ENCODE peak calls at places on chromosomes 1 and 21, in seven cellular contexts. F, X, R, M, D, A and Y are unnamed samples.

GRCh38 chr1:212141404-212141803 is 105.9 kb downstream of the DTL start:
- DNase-seq in D (no peak), R (no peak), F (no peak), M (no peak), A (no peak), X (no peak), Y (no peak)

GRCh38 chr1:47809301-47810084 is 187.7 kb downstream of the TRABD2B start:
- DNase-seq in F (no peak), X (peak; percentile 16), D (no peak), R (no peak), A (no peak), M (no peak), Y (no peak)

GRCh38 chr1:44417351-44418021 is 12.4 kb downstream of the RNF220 start:
- DNase-seq in M (peak; percentile 76), A (no peak), D (peak; percentile 22), F (no peak), X (peak; percentile 92), R (peak; percentile 92), Y (peak; percentile 86)

GRCh38 chr1:216310776-216311175 is 112.5 kb downstream of the USH2A start:
- DNase-seq in M (peak; percentile 71), A (peak; percentile 23), F (peak; percentile 50), D (peak; percentile 62), X (peak; percentile 86), R (peak; percentile 75), Y (peak; percentile 56)

GRCh38 chr21:30984897-30985296 is 53.4 kb downstream of the KRTAP19-8 start:
- DNase-seq in X (no peak), F (no peak), R (no peak), M (no peak), D (no peak), A (no peak), Y (no peak)

GRCh38 chr1:96843196-96843595 is 121.6 kb downstream of the PTBP2 start:
- DNase-seq in X (no peak), F (peak; percentile 57), M (no peak), A (no peak), D (peak; percentile 76), R (no peak), Y (no peak)

GRCh38 chr1:115654125-115654524 is 12.4 kb downstream of the VANGL1 start:
- DNase-seq in D (no peak), R (no peak), F (no peak), M (no peak), A (no peak), X (no peak), Y (no peak)

GRCh38 chr21:45476582-45476981 is 65.7 kb downstream of the SLC19A1 start:
- DNase-seq in M (no peak), R (no peak), F (no peak), X (no peak), D (no peak), A (no peak), Y (no peak)

GRCh38 chr1:96482615-96483014 is 239.0 kb upstream of the PTBP2 start:
- DNase-seq in A (no peak), M (no peak), D (no peak), F (no peak), R (no peak), X (peak; percentile 15), Y (peak; percentile 14)

GRCh38 chr1:224502459-224503160 is 68.0 kb upstream of the WDR26 start:
- DNase-seq in A (no peak), R (no peak), D (peak; percentile 50), M (no peak), X (peak; percentile 73), F (no peak), Y (peak; percentile 48)

GRCh38 chr1:43383449-43383848 is 6.2 kb downstream of the MED8 start:
- DNase-seq in R (no peak), M (no peak), D (no peak), X (no peak), A (no peak), F (no peak), Y (no peak)

GRCh38 chr1:70361727-70362413 is 7.3 kb upstream of the ANKRD13C start:
- DNase-seq in F (peak; percentile 73), X (peak; percentile 98), D (peak; percentile 66), R (no peak), A (peak; percentile 57), M (no peak), Y (no peak)

GRCh38 chr1:232239557-232240468 is 390.1 kb downstream of the SIPA1L2 start:
- DNase-seq in F (no peak), A (no peak), M (no peak), D (no peak), X (no peak), R (no peak), Y (no peak)

GRCh38 chr21:45153358-45154318 is 79.3 kb downstream of the ADARB1 start:
- DNase-seq in A (no peak), R (no peak), X (no peak), F (peak; percentile 70), M (no peak), D (no peak), Y (no peak)

GRCh38 chr21:22536511-22536910 is 1538.3 kb downstream of the NCAM2 start:
- DNase-seq in A (no peak), F (no peak), X (peak; percentile 10), R (no peak), D (no peak), M (no peak), Y (no peak)

GRCh38 chr21:37253991-37254390 is 13.1 kb downstream of the VPS26C start:
- DNase-seq in A (no peak), F (peak; percentile 72), R (no peak), X (no peak), M (no peak), D (no peak), Y (no peak)

GRCh38 chr1:49190138-49190537 is 413.4 kb upstream of the BEND5 start:
- DNase-seq in F (no peak), A (no peak), X (no peak), M (no peak), D (no peak), R (no peak), Y (no peak)

GRCh38 chr1:15741183-15741850 is 982 bp upstream of the TMEM82 start:
- DNase-seq in D (peak; percentile 60), X (peak; percentile 90), F (peak; percentile 44), M (peak; percentile 61), A (peak; percentile 82), R (peak; percentile 92), Y (no peak)

GRCh38 chr1:229563241-229563640 is 4.7 kb upstream of the ABCB10 start:
- DNase-seq in D (peak; percentile 52), R (peak; percentile 45), A (peak; percentile 58), F (no peak), M (no peak), X (peak; percentile 33), Y (no peak)

GRCh38 chr21:43864313-43864805 is 664 bp upstream of the AGPAT3 start:
- DNase-seq in D (peak; percentile 30), F (peak; percentile 16), R (peak; percentile 65), A (peak; percentile 27), X (peak; percentile 34), M (no peak), Y (no peak)

GRCh38 chr21:18298228-18298627 is 53.6 kb downstream of the CHODL start:
- DNase-seq in X (peak; percentile 68), D (no peak), R (peak; percentile 37), F (no peak), A (no peak), M (no peak), Y (no peak)
- H3K23ac ChIP-seq in X (no peak overlapping the region), D (no peak overlapping the region), R (no peak overlapping the region), F (no peak overlapping the region), A (no peak overlapping the region), M (no peak overlapping the region), Y (no peak overlapping the region)

GRCh38 chr1:101312192-101312591 is 75.4 kb downstream of the S1PR1 start:
- DNase-seq in M (no peak), F (no peak), A (no peak), R (no peak), D (no peak), X (no peak), Y (no peak)
- H3K27me3 ChIP-seq in M (no peaks in the 10 kb centered on the region), F (peaks cover 53% of the 10 kb centered on the region), A (peaks cover 7% of the 10 kb centered on the region), R (no peaks in the 10 kb centered on the region), D (peaks cover 83% of the 10 kb centered on the region), X (no peaks in the 10 kb centered on the region), Y (no peaks in the 10 kb centered on the region)

GRCh38 chr1:39174400-39175081 is 30.0 kb upstream of the MACF1 start:
- DNase-seq in R (no peak), X (no peak), A (no peak), M (no peak), D (peak; percentile 59), F (no peak), Y (no peak)
- H3K18ac ChIP-seq in R (no peak overlapping the region), X (no peak overlapping the region), A (no peak overlapping the region), M (no peak overlapping the region), D (peak overlapping the region; percentile 85), F (peak overlapping the region; percentile 3), Y (peak overlapping the region; percentile 88)

DNA sequence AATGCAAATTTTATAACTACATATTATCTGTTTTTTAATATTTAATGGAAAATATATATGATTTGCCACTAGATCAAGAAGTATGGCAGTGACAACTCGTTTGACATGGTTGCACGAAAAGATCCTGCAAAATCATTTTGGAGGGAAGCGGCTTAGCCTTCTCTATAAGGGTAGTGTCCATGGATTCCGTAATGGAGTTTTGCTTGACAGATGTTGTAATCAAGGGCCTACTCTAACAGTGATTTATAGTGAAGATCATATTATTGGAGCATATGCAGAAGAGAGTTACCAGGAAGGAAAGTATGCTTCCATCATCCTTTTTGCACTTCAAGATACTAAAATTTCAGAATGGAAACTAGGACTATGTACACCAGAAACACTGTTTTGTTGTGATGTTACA is 483 bp downstream of the IFI44 start:
- DNase-seq in R (no peak), X (no peak), D (no peak), M (no peak), F (no peak), A (no peak), Y (no peak)
- H3K23ac ChIP-seq in R (no peak overlapping the region), X (no peak overlapping the region), D (no peak overlapping the region), M (no peak overlapping the region), F (no peak overlapping the region), A (no peak overlapping the region), Y (no peak overlapping the region)